ENCODE peak calls at places on chromosomes 1 and 21, in five cellular contexts. Z is astrocyte, F is GM23338, L is cardiac muscle cell, K is heart right ventricle. J is an unnamed sample.

GRCh38 chr1:8848663-8849386 is 29.7 kb downstream of the ENO1 start:
- DNase-seq in L (peak; percentile 97), Z (peak; percentile 77), F (peak; percentile 95), K (peak; percentile 94), J (no peak)

GRCh38 chr1:154876842-154877369 is 6.8 kb upstream of the KCNN3 start:
- DNase-seq in K (no peak), L (no peak), Z (no peak), F (no peak), J (no peak)

GRCh38 chr1:7561936-7562728 is 209.0 kb upstream of the VAMP3 start:
- DNase-seq in L (no peak), F (no peak), K (no peak), Z (no peak), J (no peak)

GRCh38 chr1:96090134-96090533 is 631.5 kb upstream of the PTBP2 start:
- DNase-seq in L (peak; percentile 6), Z (no peak), F (no peak), K (no peak), J (no peak)

GRCh38 chr1:204885288-204885711 is 14.6 kb downstream of the NFASC start:
- DNase-seq in F (no peak), K (no peak), Z (peak; percentile 82), L (peak; percentile 86), J (no peak)

GRCh38 chr21:31198575-31198974 is 145.5 kb downstream of the TIAM1 start:
- DNase-seq in L (peak; percentile 75), F (peak; percentile 71), K (no peak), Z (peak; percentile 23), J (no peak)

GRCh38 chr1:208302702-208303101 is 58.5 kb upstream of the PLXNA2 start:
- DNase-seq in L (no peak), F (no peak), K (no peak), Z (no peak), J (no peak)

GRCh38 chr1:28416509-28417194 is 47.1 kb downstream of the PHACTR4 start:
- DNase-seq in L (peak; percentile 35), K (no peak), F (no peak), Z (no peak), J (peak; percentile 38)

GRCh38 chr1:24107462-24108225 is 4.3 kb downstream of the MYOM3 start:
- DNase-seq in K (no peak), Z (peak; percentile 70), F (no peak), L (peak; percentile 68), J (no peak)

DNA sequence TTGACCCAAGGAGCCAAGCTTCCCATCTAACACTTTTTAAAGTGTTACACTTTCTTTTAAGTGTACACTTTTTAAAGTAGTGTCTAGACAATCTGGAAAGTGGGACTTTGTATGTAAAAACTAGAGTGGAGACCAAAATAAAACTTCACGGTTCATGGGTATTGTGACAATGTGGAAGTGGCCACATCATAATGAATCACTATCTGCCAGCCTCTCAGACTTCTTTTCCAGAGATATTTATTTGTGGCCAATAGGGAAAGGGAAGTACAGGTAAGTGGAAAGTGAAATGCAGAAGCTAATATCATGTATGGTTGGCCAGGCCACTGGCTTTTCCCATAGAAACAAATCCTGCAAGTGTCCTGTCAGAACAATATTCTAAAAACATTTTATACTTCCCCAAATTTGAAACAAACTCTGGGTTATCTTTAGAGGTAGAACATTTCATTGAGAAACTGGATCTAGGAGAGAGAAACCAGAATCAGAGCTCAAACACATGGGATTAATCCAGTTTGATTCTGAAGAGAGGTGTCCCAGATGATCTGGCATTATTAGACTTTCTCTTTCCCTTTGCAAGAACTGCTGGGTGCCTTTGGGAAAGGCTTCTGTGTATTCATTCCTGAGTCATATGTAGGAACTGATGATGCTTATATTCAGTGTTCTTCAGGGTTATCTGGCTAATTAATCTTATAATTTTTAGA is 2.0 kb downstream of the TNFSF18 start:
- DNase-seq in Z (peak; percentile 41), K (no peak), L (peak; percentile 20), F (no peak), J (no peak)
- H3K4me1 ChIP-seq in Z (peaks cover 16% of the 10 kb centered on the region), K (no peaks in the 10 kb centered on the region), L (no peaks in the 10 kb centered on the region), F (no peaks in the 10 kb centered on the region), J (peaks cover 35% of the 10 kb centered on the region)

DNA sequence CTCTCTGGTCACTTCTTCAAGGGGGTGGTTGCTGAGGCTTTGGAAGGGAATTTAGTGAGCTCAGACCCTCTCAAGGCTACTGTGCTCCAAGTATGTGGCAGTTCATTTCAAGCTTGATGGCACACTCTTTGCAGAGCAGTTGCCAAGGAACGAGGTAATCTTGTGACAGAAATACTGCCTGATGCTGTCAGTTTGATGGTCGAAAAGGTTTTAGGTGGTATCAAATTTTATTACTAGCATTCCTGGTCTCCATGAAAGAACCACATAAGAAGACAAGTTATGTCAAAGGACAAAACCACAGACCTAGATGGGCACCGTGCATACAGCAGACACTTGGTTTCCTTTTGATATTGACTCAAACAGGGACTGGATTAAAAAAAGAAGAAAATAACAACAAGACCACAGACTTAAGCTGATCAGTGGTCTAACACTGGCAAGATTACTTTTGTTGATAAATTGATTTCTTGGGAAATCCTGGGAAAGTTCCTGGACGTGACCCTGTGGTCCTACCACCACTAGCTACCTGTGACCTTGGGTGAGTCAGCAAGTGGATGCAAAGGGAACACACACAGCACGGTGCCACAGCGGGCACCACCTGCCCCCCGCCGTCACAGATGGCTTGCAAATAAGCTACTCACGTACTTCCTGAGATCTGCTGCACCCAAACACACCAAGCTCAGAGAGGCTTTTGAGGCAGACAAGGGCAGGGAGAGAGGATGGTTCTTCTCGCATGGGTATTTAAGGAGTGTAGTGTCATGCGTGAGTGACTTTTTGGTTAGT is 12.8 kb downstream of the CFAP298 start:
- DNase-seq in F (no peak), L (no peak), K (no peak), Z (no peak), J (no peak)
- H3K27ac ChIP-seq in F (no peak overlapping the region), L (no peak overlapping the region), K (no peak overlapping the region), Z (no peak overlapping the region), J (no peak overlapping the region)

GRCh38 chr1:194466706-194467105 is 1280.3 kb upstream of the B3GALT2 start:
- DNase-seq in F (peak; percentile 39), L (peak; percentile 0), Z (no peak), K (no peak), J (no peak)
- TF ChIP-seq CTCF in F (peak; percentile 57), L (peak; percentile 7), Z (peak; percentile 20), K (no peak), J (peak; percentile 50)

GRCh38 chr21:43304206-43304605 is 122.7 kb downstream of the SIK1 start:
- DNase-seq in K (no peak), Z (no peak), F (no peak), L (no peak), J (no peak)
- H3K4me1 ChIP-seq in K (peaks cover 20% of the 10 kb centered on the region), Z (peaks cover 9% of the 10 kb centered on the region), F (no peaks in the 10 kb centered on the region), L (peaks cover 7% of the 10 kb centered on the region), J (peaks cover 3% of the 10 kb centered on the region)

J was measured in foreskin keratinocyte.